ENCODE peak calls at places on chromosomes 3 and 15, in nine cellular contexts. M is breast epithelium, J is ovary, D is neuronal stem cell, F is spleen, L is A549, O is heart left ventricle, H is GM23248, Q is SJSA1. U is an unnamed sample. For H3K4me1, the result is how much of the 10 kb centered on the place peaks cover.

GRCh38 chr3:66483006-66483928 is 17.6 kb downstream of the LRIG1 start:
- DNase-seq in D (no peak), L (no peak), J (peak), M (no peak), O (peak), F (no peak), Q (no peak), H (peak), U (peak)

GRCh38 chr15:51874751-51875644 is 45.5 kb downstream of the TMOD3 start:
- DNase-seq in Q (peak), D (no peak), J (no peak), H (peak), M (no peak), O (no peak), L (peak), F (no peak), U (no peak)

GRCh38 chr3:23389089-23389488 is 186.0 kb downstream of the UBE2E2 start:
- DNase-seq in M (peak), O (no peak), D (no peak), H (no peak), Q (no peak), L (peak), J (no peak), F (no peak), U (no peak)

GRCh38 chr3:13716540-13717221 is 163.2 kb downstream of the WNT7A start:
- DNase-seq in O (no peak), M (no peak), Q (peak), L (no peak), J (peak), D (no peak), F (peak), H (no peak), U (peak)

GRCh38 chr15:71237456-71238188 is 122.4 kb downstream of the THSD4 start:
- DNase-seq in Q (peak), O (peak), D (no peak), H (peak), F (no peak), L (peak), J (peak), M (no peak), U (peak)

GRCh38 chr3:66763294-66763693 is 234.8 kb upstream of the KBTBD8 start:
- DNase-seq in L (no peak), D (no peak), Q (no peak), O (no peak), M (peak), H (peak), F (no peak), J (no peak), U (no peak)

GRCh38 chr15:63234479-63234878 is 42.9 kb upstream of the APH1B start:
- DNase-seq in F (no peak), L (peak), D (no peak), Q (peak), M (peak), H (peak), O (peak), J (no peak), U (peak)

GRCh38 chr15:73900129-73900712 is 26.0 kb upstream of the LOXL1 start:
- DNase-seq in L (no peak), M (no peak), Q (no peak), D (no peak), O (no peak), H (peak), F (no peak), J (no peak), U (no peak)

GRCh38 chr15:25736451-25736850 is 126.7 kb downstream of the ATP10A start:
- DNase-seq in F (no peak), D (no peak), J (no peak), M (no peak), L (no peak), H (peak), Q (no peak), O (no peak), U (no peak)

GRCh38 chr3:169288548-169288947 is 375.0 kb downstream of the MECOM start:
- DNase-seq in J (no peak), O (no peak), M (no peak), H (no peak), D (no peak), L (no peak), F (no peak), Q (no peak), U (no peak)

GRCh38 chr15:38853608-38854007 is 289.0 kb upstream of the RASGRP1 start:
- DNase-seq in O (no peak), L (peak), F (no peak), D (peak), H (peak), M (no peak), Q (peak), J (no peak), U (no peak)

GRCh38 chr3:139764936-139765335 is 87.2 kb upstream of the NMNAT3 start:
- DNase-seq in L (no peak), H (peak), Q (peak), J (no peak), O (no peak), F (no peak), M (no peak), D (no peak), U (no peak)

GRCh38 chr3:195911041-195911945 is 2.9 kb upstream of the TNK2 start:
- DNase-seq in Q (no peak), F (peak), O (no peak), H (peak), D (no peak), L (no peak), M (no peak), J (no peak), U (no peak)
- H3K4me1 ChIP-seq in Q (under half), F (under half), O (under half), H (under half), D (under half), L (under half), M (under half), J (under half), U (under half)

GRCh38 chr3:36903119-36903882 is 41.6 kb downstream of the TRANK1 start:
- DNase-seq in D (no peak), J (no peak), M (no peak), O (no peak), H (no peak), L (no peak), F (peak), Q (no peak), U (no peak)

GRCh38 chr3:36901588-36901987 is 43.3 kb downstream of the TRANK1 start:
- DNase-seq in D (no peak), L (no peak), Q (no peak), M (no peak), O (no peak), F (peak), J (no peak), H (no peak), U (no peak)

GRCh38 chr3:36905545-36905944 is 39.3 kb downstream of the TRANK1 start:
- DNase-seq in D (no peak), M (no peak), F (no peak), H (no peak), J (no peak), Q (no peak), L (no peak), O (no peak), U (no peak)

GRCh38 chr3:36904641-36905040 is 40.2 kb downstream of the TRANK1 start:
- DNase-seq in D (no peak), F (peak), Q (no peak), O (no peak), H (peak), J (no peak), M (no peak), L (peak), U (peak)

GRCh38 chr3:36900474-36901443 is 44.1 kb downstream of the TRANK1 start:
- DNase-seq in M (no peak), O (no peak), Q (no peak), H (no peak), D (no peak), F (no peak), J (no peak), L (no peak), U (no peak)
- H3K27ac ChIP-seq in M (no peak), O (no peak), Q (no peak), H (no peak), D (no peak), F (peak), J (no peak), L (no peak), U (no peak)

GRCh38 chr15:85751731-85752421 is 42.8 kb downstream of the KLHL25 start:
- DNase-seq in D (peak), L (no peak), M (no peak), F (peak), H (no peak), J (no peak), O (no peak), Q (no peak), U (no peak)

GRCh38 chr15:85750807-85751730 is 43.7 kb downstream of the KLHL25 start:
- DNase-seq in F (peak), O (no peak), Q (no peak), J (no peak), D (no peak), L (no peak), H (peak), M (peak), U (no peak)

GRCh38 chr15:85748729-85749128 is 46.0 kb downstream of the KLHL25 start:
- DNase-seq in M (peak), L (no peak), D (no peak), O (no peak), Q (no peak), F (peak), J (no peak), H (no peak), U (no peak)

GRCh38 chr15:85749261-85750151 is 45.2 kb downstream of the KLHL25 start:
- DNase-seq in O (peak), L (no peak), M (peak), J (no peak), Q (no peak), H (peak), F (peak), D (no peak), U (peak)

DNA sequence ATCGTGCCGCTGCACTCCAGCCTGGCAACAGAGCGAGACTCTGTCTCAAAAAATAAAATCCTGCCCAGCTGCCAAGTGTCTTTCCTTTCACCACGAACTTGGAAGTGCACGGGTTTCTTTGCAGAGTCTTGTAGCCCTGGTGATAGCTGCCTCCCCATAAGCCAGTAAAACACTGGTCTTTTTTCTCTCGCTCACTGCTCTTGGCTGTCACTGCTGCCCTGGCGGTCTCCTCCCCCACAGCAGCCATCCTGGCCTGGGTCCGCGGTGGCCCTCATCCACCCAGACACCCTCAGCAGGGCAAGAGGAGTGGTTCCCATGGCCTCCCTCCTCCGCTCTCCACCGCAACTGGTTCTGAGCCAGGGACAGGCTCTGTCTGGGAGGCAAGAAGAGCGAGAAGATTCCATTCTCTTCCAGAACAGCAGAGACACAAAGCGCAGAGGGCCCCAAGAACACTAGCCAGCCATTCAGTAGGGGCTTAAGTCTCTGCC is 44.4 kb downstream of the KLHL25 start:
- DNase-seq in H (peak), J (peak), O (peak), F (no peak), M (peak), D (no peak), L (no peak), Q (no peak), U (peak)
- H3K4me1 ChIP-seq in H (under half), J (under half), O (half or more), F (under half), M (under half), D (under half), L (under half), Q (under half), U (under half)

DNA sequence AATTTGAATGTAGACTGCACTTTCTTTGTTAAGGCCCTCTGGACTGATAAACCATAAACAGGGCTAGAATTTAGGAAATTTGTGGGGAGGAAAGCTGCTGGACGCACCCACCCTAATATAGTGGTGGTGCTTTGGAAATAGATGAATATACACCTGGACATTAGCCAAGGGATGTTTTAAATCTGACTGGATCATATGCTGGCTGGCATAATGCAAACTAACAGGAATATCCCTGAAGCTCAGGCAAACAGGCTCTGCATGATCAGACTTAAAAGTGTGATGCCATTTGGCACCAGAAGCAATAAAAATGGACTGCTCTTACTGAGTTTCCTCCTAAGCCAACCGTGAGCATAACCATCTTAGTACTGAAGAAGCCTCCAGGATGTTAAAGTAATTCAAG is 465.8 kb upstream of the ROBO1 start:
- DNase-seq in H (peak), M (no peak), O (no peak), F (no peak), L (no peak), J (no peak), D (no peak), Q (no peak), U (no peak)
- H3K27ac ChIP-seq in H (no peak), M (no peak), O (no peak), F (no peak), L (peak), J (no peak), D (no peak), Q (no peak), U (no peak)

DNA sequence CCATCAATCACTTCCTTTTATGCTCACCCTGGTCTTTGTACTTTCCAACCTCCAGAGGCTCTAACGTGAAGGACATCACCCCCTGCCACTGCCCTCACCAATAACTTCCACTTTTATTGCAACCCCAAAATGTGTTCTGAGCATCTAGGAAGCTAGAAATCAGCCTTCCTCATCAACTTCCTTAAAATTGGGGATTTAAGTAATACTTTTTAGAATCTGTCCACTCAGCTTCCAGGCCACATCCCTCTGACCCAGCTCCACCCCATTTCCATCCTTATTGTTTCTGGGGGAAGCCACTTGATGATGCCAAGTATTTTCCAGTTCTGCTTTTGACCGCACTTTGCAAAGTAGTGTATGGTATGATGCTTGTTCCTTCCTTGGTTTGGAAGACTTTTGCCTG is 73.5 kb upstream of the XCR1 start:
- DNase-seq in L (no peak), M (no peak), Q (no peak), J (no peak), F (no peak), O (no peak), D (no peak), H (no peak), U (no peak)
- H3K4me1 ChIP-seq in L (under half), M (under half), Q (under half), J (under half), F (half or more), O (under half), D (under half), H (under half), U (under half)

GRCh38 chr15:89090791-89091666 is 2.8 kb downstream of the ABHD2 start:
- DNase-seq in O (peak), J (peak), M (peak), D (no peak), F (peak), Q (no peak), L (peak), H (peak), U (peak)
- H3K27ac ChIP-seq in O (peak), J (peak), M (peak), D (no peak), F (peak), Q (peak), L (peak), H (peak), U (peak)

GRCh38 chr3:134876836-134877235 is 81.8 kb downstream of the EPHB1 start:
- DNase-seq in H (no peak), L (no peak), O (no peak), M (no peak), Q (no peak), D (no peak), J (no peak), F (peak), U (no peak)
- H3K4me1 ChIP-seq in H (under half), L (under half), O (under half), M (under half), Q (under half), D (under half), J (under half), F (under half), U (under half)

GRCh38 chr15:89172921-89173320 is 48.5 kb downstream of the RLBP1 start:
- DNase-seq in F (no peak), H (no peak), L (no peak), M (no peak), D (no peak), O (no peak), J (no peak), Q (no peak), U (no peak)
- H3K27ac ChIP-seq in F (no peak), H (no peak), L (no peak), M (no peak), D (no peak), O (peak), J (no peak), Q (no peak), U (no peak)

U was measured in testis.